ENCODE peak calls at places on chromosomes 1 and 21, in ten cellular contexts. One of them, this sample, is unnamed.

GRCh38 chr1:118302145-118302544 is 117.1 kb upstream of the SPAG17 start:
- DNase-seq in GM12865: no peak
- DNase-seq in HFF-Myc: no peak
- DNase-seq in fibroblast of pulmonary artery: no peak
- DNase-seq in spleen: no peak
- DNase-seq in AG04449: no peak
- DNase-seq in heart left ventricle: peak; percentile 28
- DNase-seq in AG10803: peak; percentile 33
- DNase-seq in psoas muscle: no peak
- DNase-seq in type B pancreatic cell: no peak
- DNase-seq in this sample: no peak

GRCh38 chr21:45358261-45358670 is 46.7 kb upstream of the COL18A1 start:
- DNase-seq in GM12865: no peak
- DNase-seq in HFF-Myc: no peak
- DNase-seq in fibroblast of pulmonary artery: no peak
- DNase-seq in spleen: no peak
- DNase-seq in AG04449: no peak
- DNase-seq in heart left ventricle: no peak
- DNase-seq in AG10803: no peak
- DNase-seq in psoas muscle: peak; percentile 35
- DNase-seq in type B pancreatic cell: no peak
- DNase-seq in this sample: no peak

GRCh38 chr1:30690115-30690645 is 33.2 kb downstream of the MATN1 start:
- DNase-seq in GM12865: no peak
- DNase-seq in HFF-Myc: no peak
- DNase-seq in fibroblast of pulmonary artery: no peak
- DNase-seq in spleen: no peak
- DNase-seq in AG04449: no peak
- DNase-seq in heart left ventricle: no peak
- DNase-seq in AG10803: no peak
- DNase-seq in psoas muscle: no peak
- DNase-seq in type B pancreatic cell: no peak
- DNase-seq in this sample: no peak

GRCh38 chr21:45509566-45510465 is 32.4 kb downstream of the SLC19A1 start:
- DNase-seq in GM12865: no peak
- DNase-seq in HFF-Myc: no peak
- DNase-seq in fibroblast of pulmonary artery: no peak
- DNase-seq in spleen: peak; percentile 77
- DNase-seq in AG04449: no peak
- DNase-seq in heart left ventricle: no peak
- DNase-seq in AG10803: no peak
- DNase-seq in psoas muscle: peak; percentile 50
- DNase-seq in type B pancreatic cell: peak; percentile 68
- DNase-seq in this sample: no peak

GRCh38 chr1:200411406-200412257 is 1.8 kb upstream of the ZNF281 start:
- DNase-seq in GM12865: no peak
- DNase-seq in HFF-Myc: no peak
- DNase-seq in fibroblast of pulmonary artery: no peak
- DNase-seq in spleen: no peak
- DNase-seq in AG04449: no peak
- DNase-seq in heart left ventricle: no peak
- DNase-seq in AG10803: no peak
- DNase-seq in psoas muscle: no peak
- DNase-seq in type B pancreatic cell: no peak
- DNase-seq in this sample: no peak

GRCh38 chr1:45551684-45552083 is 1.1 kb downstream of the AKR1A1 start:
- DNase-seq in GM12865: no peak
- DNase-seq in HFF-Myc: no peak
- DNase-seq in fibroblast of pulmonary artery: no peak
- DNase-seq in spleen: no peak
- DNase-seq in AG04449: no peak
- DNase-seq in heart left ventricle: no peak
- DNase-seq in AG10803: no peak
- DNase-seq in psoas muscle: no peak
- DNase-seq in type B pancreatic cell: no peak
- DNase-seq in this sample: no peak

GRCh38 chr1:186985889-186986491 is 157.2 kb downstream of the PLA2G4A start:
- DNase-seq in GM12865: peak; percentile 62
- DNase-seq in HFF-Myc: peak; percentile 49
- DNase-seq in fibroblast of pulmonary artery: peak; percentile 85
- DNase-seq in spleen: no peak
- DNase-seq in AG04449: no peak
- DNase-seq in heart left ventricle: no peak
- DNase-seq in AG10803: peak; percentile 56
- DNase-seq in psoas muscle: no peak
- DNase-seq in type B pancreatic cell: no peak
- DNase-seq in this sample: no peak

GRCh38 chr1:201989354-201990128 is 7.1 kb downstream of the RNPEP start:
- DNase-seq in GM12865: no peak
- DNase-seq in HFF-Myc: no peak
- DNase-seq in fibroblast of pulmonary artery: no peak
- DNase-seq in spleen: peak; percentile 16
- DNase-seq in AG04449: no peak
- DNase-seq in heart left ventricle: no peak
- DNase-seq in AG10803: no peak
- DNase-seq in psoas muscle: no peak
- DNase-seq in type B pancreatic cell: no peak
- DNase-seq in this sample: no peak

GRCh38 chr1:39326836-39327235 is 122.3 kb downstream of the MACF1 start:
- DNase-seq in GM12865: no peak
- DNase-seq in HFF-Myc: no peak
- DNase-seq in fibroblast of pulmonary artery: peak; percentile 21
- DNase-seq in spleen: no peak
- DNase-seq in AG04449: no peak
- DNase-seq in heart left ventricle: no peak
- DNase-seq in AG10803: no peak
- DNase-seq in psoas muscle: no peak
- DNase-seq in type B pancreatic cell: no peak
- DNase-seq in this sample: no peak

GRCh38 chr1:15272782-15273127 is 25.7 kb downstream of the FHAD1 start:
- DNase-seq in GM12865: no peak
- DNase-seq in HFF-Myc: no peak
- DNase-seq in fibroblast of pulmonary artery: no peak
- DNase-seq in spleen: no peak
- DNase-seq in AG04449: no peak
- DNase-seq in heart left ventricle: no peak
- DNase-seq in AG10803: no peak
- DNase-seq in psoas muscle: no peak
- DNase-seq in type B pancreatic cell: no peak
- DNase-seq in this sample: no peak

GRCh38 chr21:45078371-45078770 is 4.0 kb downstream of the ADARB1 start:
- DNase-seq in GM12865: no peak
- DNase-seq in HFF-Myc: no peak
- DNase-seq in fibroblast of pulmonary artery: no peak
- DNase-seq in spleen: no peak
- DNase-seq in AG04449: no peak
- DNase-seq in heart left ventricle: no peak
- DNase-seq in AG10803: no peak
- DNase-seq in psoas muscle: no peak
- DNase-seq in type B pancreatic cell: no peak
- DNase-seq in this sample: no peak

GRCh38 chr1:246925997-246926626 is 5.6 kb downstream of the AHCTF1 start:
- DNase-seq in GM12865: no peak
- DNase-seq in HFF-Myc: no peak
- DNase-seq in fibroblast of pulmonary artery: no peak
- DNase-seq in spleen: no peak
- DNase-seq in AG04449: no peak
- DNase-seq in heart left ventricle: no peak
- DNase-seq in AG10803: no peak
- DNase-seq in psoas muscle: no peak
- DNase-seq in type B pancreatic cell: no peak
- DNase-seq in this sample: no peak

GRCh38 chr1:4801192-4801924 is 146.9 kb downstream of the AJAP1 start:
- DNase-seq in GM12865: no peak
- DNase-seq in HFF-Myc: no peak
- DNase-seq in fibroblast of pulmonary artery: no peak
- DNase-seq in spleen: peak; percentile 58
- DNase-seq in AG04449: no peak
- DNase-seq in heart left ventricle: peak; percentile 71
- DNase-seq in AG10803: peak; percentile 61
- DNase-seq in psoas muscle: peak; percentile 92
- DNase-seq in type B pancreatic cell: no peak
- DNase-seq in this sample: no peak

GRCh38 chr1:213669964-213670691 is 317.6 kb upstream of the PROX1 start:
- DNase-seq in GM12865: no peak
- DNase-seq in HFF-Myc: no peak
- DNase-seq in fibroblast of pulmonary artery: no peak
- DNase-seq in spleen: no peak
- DNase-seq in AG04449: no peak
- DNase-seq in heart left ventricle: no peak
- DNase-seq in AG10803: no peak
- DNase-seq in psoas muscle: no peak
- DNase-seq in type B pancreatic cell: no peak
- DNase-seq in this sample: no peak

GRCh38 chr1:22289251-22289995 is 146.5 kb upstream of the WNT4 start:
- DNase-seq in GM12865: no peak
- DNase-seq in HFF-Myc: no peak
- DNase-seq in fibroblast of pulmonary artery: peak; percentile 20
- DNase-seq in spleen: no peak
- DNase-seq in AG04449: no peak
- DNase-seq in heart left ventricle: no peak
- DNase-seq in AG10803: no peak
- DNase-seq in psoas muscle: no peak
- DNase-seq in type B pancreatic cell: no peak
- DNase-seq in this sample: no peak

DNA sequence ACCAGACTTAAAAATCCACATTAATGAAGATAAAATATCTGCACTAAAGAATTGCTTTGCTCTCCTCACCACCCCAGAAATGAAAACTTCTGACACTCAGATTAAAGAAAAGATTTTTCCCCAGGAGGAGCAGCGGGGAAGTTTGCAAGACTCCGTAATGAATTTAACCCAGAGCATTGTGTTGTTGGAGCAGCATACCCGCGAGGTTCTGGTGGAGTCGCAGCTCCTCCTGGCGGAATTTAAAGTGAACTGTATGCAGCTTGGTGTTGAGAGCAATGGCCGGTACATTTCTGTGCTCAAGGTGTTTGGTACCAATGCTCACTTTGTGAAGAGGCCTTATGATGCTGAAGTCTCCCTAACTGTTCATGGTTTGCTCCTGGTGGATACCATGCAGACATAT is 46.4 kb downstream of the VPS13D start:
- DNase-seq in GM12865: peak; percentile 62
- DNase-seq in HFF-Myc: no peak
- DNase-seq in fibroblast of pulmonary artery: peak; percentile 69
- DNase-seq in spleen: no peak
- DNase-seq in AG04449: no peak
- DNase-seq in heart left ventricle: no peak
- DNase-seq in AG10803: peak; percentile 53
- DNase-seq in psoas muscle: no peak
- DNase-seq in type B pancreatic cell: no peak
- DNase-seq in this sample: no peak
- TF ChIP-seq CTCF in GM12865: peak; percentile 53
- TF ChIP-seq CTCF in HFF-Myc: peak; percentile 34
- TF ChIP-seq CTCF in fibroblast of pulmonary artery: peak; percentile 66
- TF ChIP-seq CTCF in spleen: peak; percentile 44
- TF ChIP-seq CTCF in AG04449: peak; percentile 53
- TF ChIP-seq CTCF in heart left ventricle: peak; percentile 29
- TF ChIP-seq CTCF in AG10803: peak; percentile 61
- TF ChIP-seq CTCF in psoas muscle: peak; percentile 37
- TF ChIP-seq CTCF in type B pancreatic cell: peak; percentile 74
- TF ChIP-seq CTCF in this sample: peak; percentile 61

DNA sequence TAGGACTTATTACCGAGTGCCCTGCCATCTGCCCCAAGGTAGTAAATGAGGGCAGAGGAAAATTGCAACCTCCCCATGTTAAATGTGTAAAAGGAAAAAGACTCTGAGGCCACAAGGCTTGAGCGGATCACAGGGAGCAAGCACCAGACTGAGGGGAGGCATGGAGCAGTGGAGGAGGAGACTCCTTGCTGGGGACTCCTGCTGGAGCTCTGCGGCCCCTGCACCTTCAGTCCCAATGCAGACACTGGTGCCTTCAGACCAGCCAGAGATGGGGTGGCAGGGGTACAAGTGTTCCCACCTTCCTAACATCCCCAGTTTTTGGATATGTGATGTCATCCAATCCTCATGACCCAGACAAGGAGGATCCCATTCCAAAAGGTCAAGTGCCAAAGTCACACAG is 128.4 kb upstream of the NGF start:
- DNase-seq in GM12865: no peak
- DNase-seq in HFF-Myc: no peak
- DNase-seq in fibroblast of pulmonary artery: no peak
- DNase-seq in spleen: no peak
- DNase-seq in AG04449: no peak
- DNase-seq in heart left ventricle: no peak
- DNase-seq in AG10803: no peak
- DNase-seq in psoas muscle: no peak
- DNase-seq in type B pancreatic cell: no peak
- DNase-seq in this sample: no peak
- TF ChIP-seq CTCF in GM12865: no peak
- TF ChIP-seq CTCF in HFF-Myc: peak; percentile 26
- TF ChIP-seq CTCF in fibroblast of pulmonary artery: peak; percentile 19
- TF ChIP-seq CTCF in spleen: no peak
- TF ChIP-seq CTCF in AG04449: peak; percentile 49
- TF ChIP-seq CTCF in heart left ventricle: no peak
- TF ChIP-seq CTCF in AG10803: peak; percentile 21
- TF ChIP-seq CTCF in psoas muscle: no peak
- TF ChIP-seq CTCF in type B pancreatic cell: peak; percentile 21
- TF ChIP-seq CTCF in this sample: peak; percentile 30

GRCh38 chr1:195886000-195886399 is 722.2 kb downstream of the KCNT2 start:
- DNase-seq in GM12865: no peak
- DNase-seq in HFF-Myc: no peak
- DNase-seq in fibroblast of pulmonary artery: no peak
- DNase-seq in spleen: no peak
- DNase-seq in AG04449: no peak
- DNase-seq in heart left ventricle: no peak
- DNase-seq in AG10803: no peak
- DNase-seq in psoas muscle: no peak
- DNase-seq in type B pancreatic cell: no peak
- DNase-seq in this sample: no peak
- TF ChIP-seq CTCF in GM12865: no peak
- TF ChIP-seq CTCF in HFF-Myc: no peak
- TF ChIP-seq CTCF in fibroblast of pulmonary artery: peak; percentile 7
- TF ChIP-seq CTCF in spleen: no peak
- TF ChIP-seq CTCF in AG04449: no peak
- TF ChIP-seq CTCF in heart left ventricle: no peak
- TF ChIP-seq CTCF in AG10803: no peak
- TF ChIP-seq CTCF in psoas muscle: no peak
- TF ChIP-seq CTCF in type B pancreatic cell: peak; percentile 45
- TF ChIP-seq CTCF in this sample: peak; percentile 5

DNA sequence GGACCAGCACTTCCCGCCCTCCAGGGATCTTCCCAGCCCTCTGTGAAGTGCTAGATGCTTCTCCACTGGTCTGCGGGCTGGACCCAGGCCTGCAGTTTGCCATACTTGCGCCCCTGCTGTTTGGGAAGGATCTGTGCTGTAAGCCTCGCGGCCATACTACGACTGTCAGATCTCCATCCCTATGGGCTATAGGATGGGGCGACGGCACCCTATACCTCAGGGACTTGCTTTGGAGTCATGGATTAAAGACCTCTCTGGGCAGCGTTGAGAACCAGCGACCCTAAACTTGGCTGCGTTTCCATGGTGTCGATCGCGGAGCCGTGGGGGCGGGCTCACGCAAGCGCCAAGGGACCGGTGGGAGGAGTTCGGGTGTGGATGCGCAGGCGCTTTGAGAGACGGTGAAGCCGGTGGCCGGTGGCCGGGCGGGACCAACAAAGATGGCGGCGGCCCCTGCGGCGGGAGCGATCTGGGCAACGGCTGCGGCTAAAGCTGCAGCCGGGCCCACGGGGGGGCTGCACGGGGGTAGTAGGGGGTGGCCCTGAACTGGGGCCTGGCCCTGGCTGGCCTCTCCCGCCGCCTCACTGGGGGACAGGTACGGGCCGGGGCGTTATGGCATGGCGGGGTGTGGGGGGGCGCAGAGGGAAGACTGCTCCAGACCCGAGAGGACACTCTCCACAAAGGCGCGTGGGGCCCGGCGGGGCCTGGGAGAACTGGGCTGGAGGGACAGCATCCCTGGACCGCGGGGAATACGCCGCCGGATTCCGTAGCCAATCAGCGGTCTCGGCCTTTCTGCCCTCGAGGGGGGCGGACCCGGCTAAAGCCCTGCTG is at the start of gene USP21:
- DNase-seq in GM12865: peak; percentile 93
- DNase-seq in HFF-Myc: peak; percentile 63
- DNase-seq in fibroblast of pulmonary artery: peak; percentile 90
- DNase-seq in spleen: peak; percentile 98
- DNase-seq in AG04449: no peak
- DNase-seq in heart left ventricle: peak; percentile 94
- DNase-seq in AG10803: peak; percentile 84
- DNase-seq in psoas muscle: peak; percentile 97
- DNase-seq in type B pancreatic cell: peak; percentile 93
- DNase-seq in this sample: no peak
- TF ChIP-seq CTCF in GM12865: no peak
- TF ChIP-seq CTCF in HFF-Myc: peak; percentile 18
- TF ChIP-seq CTCF in fibroblast of pulmonary artery: peak; percentile 44
- TF ChIP-seq CTCF in spleen: peak; percentile 23
- TF ChIP-seq CTCF in AG04449: peak; percentile 38
- TF ChIP-seq CTCF in heart left ventricle: no peak
- TF ChIP-seq CTCF in AG10803: peak; percentile 61
- TF ChIP-seq CTCF in psoas muscle: peak; percentile 34
- TF ChIP-seq CTCF in type B pancreatic cell: peak; percentile 38
- TF ChIP-seq CTCF in this sample: peak; percentile 66